ENCODE peak calls at places on chromosomes 3 and 15, in ten cellular contexts. Q, G, B, E, A, L, V, C, M and I are unnamed samples.

GRCh38 chr3:129481783-129482332 is 41.8 kb downstream of the IFT122 start:
- DNase-seq in Q (peak), G (peak), B (no peak), E (no peak), A (peak), L (peak), V (peak), C (no peak), M (peak), I (peak)

GRCh38 chr3:32780735-32781210 is 37.0 kb upstream of the TRIM71 start:
- DNase-seq in Q (no peak), G (peak), B (peak), E (no peak), A (peak), L (peak), V (peak), C (no peak), M (no peak), I (peak)

GRCh38 chr15:85793641-85794597 is 806 bp downstream of the KLHL25 start:
- DNase-seq in Q (peak), G (peak), B (peak), E (no peak), A (peak), L (peak), V (peak), C (no peak), M (no peak), I (peak)

GRCh38 chr3:127194601-127195187 is 1.8 kb downstream of the PRR23E start:
- DNase-seq in Q (no peak), G (no peak), B (no peak), E (no peak), A (no peak), L (no peak), V (no peak), C (no peak), M (no peak), I (no peak)

GRCh38 chr3:170438836-170439235 is 20.2 kb downstream of the CLDN11 start:
- DNase-seq in Q (no peak), G (no peak), B (no peak), E (no peak), A (no peak), L (no peak), V (no peak), C (no peak), M (no peak), I (no peak)

GRCh38 chr15:26179906-26180305 is 316.8 kb upstream of the ATP10A start:
- DNase-seq in Q (no peak), G (no peak), B (peak), E (no peak), A (peak), L (no peak), V (peak), C (no peak), M (no peak), I (no peak)

GRCh38 chr3:28542351-28542750 is 193.7 kb upstream of the AZI2 start:
- DNase-seq in Q (no peak), G (no peak), B (no peak), E (no peak), A (no peak), L (no peak), V (no peak), C (no peak), M (no peak), I (no peak)

GRCh38 chr15:101167791-101168462 is 83.9 kb downstream of the CHSY1 start:
- DNase-seq in Q (peak), G (peak), B (peak), E (no peak), A (peak), L (peak), V (peak), C (peak), M (peak), I (peak)

GRCh38 chr3:81581966-81582599 is 179.4 kb downstream of the GBE1 start:
- DNase-seq in Q (no peak), G (peak), B (peak), E (peak), A (peak), L (peak), V (peak), C (no peak), M (no peak), I (peak)

GRCh38 chr3:189355481-189356201 is 183.9 kb downstream of the TPRG1 start:
- DNase-seq in Q (no peak), G (no peak), B (peak), E (no peak), A (peak), L (peak), V (peak), C (peak), M (peak), I (peak)

GRCh38 chr3:14846481-14846880 is 27.7 kb downstream of the FGD5 start:
- DNase-seq in Q (no peak), G (no peak), B (no peak), E (no peak), A (no peak), L (no peak), V (no peak), C (no peak), M (no peak), I (no peak)

GRCh38 chr3:105806361-105806760 is 62.5 kb downstream of the CBLB start:
- DNase-seq in Q (no peak), G (peak), B (no peak), E (no peak), A (peak), L (peak), V (no peak), C (no peak), M (no peak), I (peak)

GRCh38 chr15:51775967-51776816 is 24.8 kb downstream of the TMOD2 start:
- DNase-seq in Q (no peak), G (peak), B (peak), E (peak), A (peak), L (peak), V (peak), C (no peak), M (no peak), I (peak)

GRCh38 chr3:16338124-16338523 is 73.1 kb downstream of the OXNAD1 start:
- DNase-seq in Q (no peak), G (peak), B (no peak), E (no peak), A (no peak), L (peak), V (no peak), C (no peak), M (no peak), I (no peak)

GRCh38 chr3:164577667-164578066 is 500.6 kb downstream of the SI start:
- DNase-seq in Q (no peak), G (no peak), B (no peak), E (no peak), A (no peak), L (no peak), V (no peak), C (no peak), M (no peak), I (no peak)

GRCh38 chr15:70818580-70818979 is 35.4 kb downstream of the LARP6 start:
- DNase-seq in Q (no peak), G (no peak), B (no peak), E (no peak), A (no peak), L (no peak), V (no peak), C (no peak), M (no peak), I (no peak)

GRCh38 chr15:44668925-44669324 is 5.5 kb upstream of the SPG11 start:
- DNase-seq in Q (no peak), G (no peak), B (no peak), E (no peak), A (no peak), L (no peak), V (no peak), C (no peak), M (no peak), I (no peak)

GRCh38 chr3:141544697-141545096 is 57.9 kb downstream of the RASA2 start:
- DNase-seq in Q (no peak), G (no peak), B (no peak), E (no peak), A (no peak), L (no peak), V (no peak), C (no peak), M (no peak), I (no peak)

GRCh38 chr15:35043380-35044095 is 41.6 kb downstream of the NANOGP8 start:
- DNase-seq in Q (no peak), G (no peak), B (no peak), E (no peak), A (peak), L (peak), V (no peak), C (no peak), M (no peak), I (no peak)

GRCh38 chr3:86792316-86792715 is 198.6 kb downstream of the VGLL3 start:
- DNase-seq in Q (no peak), G (peak), B (no peak), E (no peak), A (no peak), L (peak), V (no peak), C (no peak), M (no peak), I (no peak)

GRCh38 chr3:153247331-153248311 is 85.6 kb downstream of the RAP2B start:
- DNase-seq in Q (no peak), G (peak), B (no peak), E (no peak), A (peak), L (no peak), V (no peak), C (no peak), M (no peak), I (no peak)

GRCh38 chr3:178856804-178857203 is 214.8 kb downstream of the ZMAT3 start:
- DNase-seq in Q (no peak), G (peak), B (no peak), E (no peak), A (no peak), L (no peak), V (no peak), C (no peak), M (no peak), I (no peak)

GRCh38 chr3:11638669-11639402 is 4.9 kb downstream of the VGLL4 start:
- DNase-seq in Q (peak), G (peak), B (no peak), E (peak), A (peak), L (no peak), V (peak), C (no peak), M (no peak), I (no peak)

GRCh38 chr15:65902373-65902772 is 33.1 kb downstream of the RAB11A start:
- DNase-seq in Q (peak), G (peak), B (peak), E (no peak), A (no peak), L (no peak), V (peak), C (no peak), M (peak), I (peak)

GRCh38 chr3:17808994-17809393 is 66.6 kb upstream of the TBC1D5 start:
- DNase-seq in Q (no peak), G (peak), B (no peak), E (no peak), A (peak), L (peak), V (no peak), C (no peak), M (no peak), I (no peak)

GRCh38 chr3:46278816-46279672 is 36.8 kb downstream of the CCR3 start:
- DNase-seq in Q (no peak), G (no peak), B (no peak), E (no peak), A (no peak), L (no peak), V (no peak), C (no peak), M (no peak), I (no peak)

GRCh38 chr3:111882799-111883198 is 23.7 kb downstream of the PHLDB2 start:
- DNase-seq in Q (no peak), G (no peak), B (no peak), E (no peak), A (no peak), L (peak), V (no peak), C (no peak), M (no peak), I (no peak)

GRCh38 chr3:72123908-72124441 is 339.0 kb upstream of the PROK2 start:
- DNase-seq in Q (peak), G (peak), B (peak), E (no peak), A (peak), L (peak), V (peak), C (peak), M (peak), I (peak)